ENCODE peak calls at places on chromosome 4, in six cellular contexts. One of them, this sample, is unnamed.

GRCh38 chr4:183163135-183163534 is 64.1 kb downstream of the WWC2 start:
- DNase-seq in right cardiac atrium: no peak
- DNase-seq in esophagus squamous epithelium: no peak
- DNase-seq in bronchial epithelial cell: no peak
- DNase-seq in skeletal muscle cell: no peak
- DNase-seq in keratinocyte: no peak
- DNase-seq in this sample: no peak

GRCh38 chr4:14178421-14178820 is 550.9 kb upstream of the BOD1L1 start:
- DNase-seq in right cardiac atrium: no peak
- DNase-seq in esophagus squamous epithelium: no peak
- DNase-seq in bronchial epithelial cell: peak
- DNase-seq in skeletal muscle cell: no peak
- DNase-seq in keratinocyte: no peak
- DNase-seq in this sample: peak

GRCh38 chr4:6771229-6771671 is 11.3 kb upstream of the KIAA0232 start:
- DNase-seq in right cardiac atrium: peak
- DNase-seq in esophagus squamous epithelium: no peak
- DNase-seq in bronchial epithelial cell: no peak
- DNase-seq in skeletal muscle cell: no peak
- DNase-seq in keratinocyte: no peak
- DNase-seq in this sample: peak

GRCh38 chr4:145544998-145545397 is 63.3 kb downstream of the SMAD1 start:
- DNase-seq in right cardiac atrium: no peak
- DNase-seq in esophagus squamous epithelium: no peak
- DNase-seq in bronchial epithelial cell: no peak
- DNase-seq in skeletal muscle cell: no peak
- DNase-seq in keratinocyte: no peak
- DNase-seq in this sample: no peak

GRCh38 chr4:107922486-107923473 is 8.6 kb upstream of the CYP2U1 start:
- DNase-seq in right cardiac atrium: no peak
- DNase-seq in esophagus squamous epithelium: no peak
- DNase-seq in bronchial epithelial cell: peak
- DNase-seq in skeletal muscle cell: no peak
- DNase-seq in keratinocyte: no peak
- DNase-seq in this sample: peak

GRCh38 chr4:104677122-104677521 is 182.4 kb upstream of the CXXC4 start:
- DNase-seq in right cardiac atrium: peak
- DNase-seq in esophagus squamous epithelium: no peak
- DNase-seq in bronchial epithelial cell: peak
- DNase-seq in skeletal muscle cell: no peak
- DNase-seq in keratinocyte: no peak
- DNase-seq in this sample: no peak

GRCh38 chr4:98482847-98483806 is 175.3 kb downstream of the TSPAN5 start:
- DNase-seq in right cardiac atrium: no peak
- DNase-seq in esophagus squamous epithelium: no peak
- DNase-seq in bronchial epithelial cell: peak
- DNase-seq in skeletal muscle cell: no peak
- DNase-seq in keratinocyte: peak
- DNase-seq in this sample: peak

GRCh38 chr4:169846396-169846795 is 88.7 kb upstream of the HPF1 start:
- DNase-seq in right cardiac atrium: no peak
- DNase-seq in esophagus squamous epithelium: no peak
- DNase-seq in bronchial epithelial cell: no peak
- DNase-seq in skeletal muscle cell: no peak
- DNase-seq in keratinocyte: no peak
- DNase-seq in this sample: no peak

GRCh38 chr4:78606530-78607095 is 55.0 kb downstream of the ANXA3 start:
- DNase-seq in right cardiac atrium: no peak
- DNase-seq in esophagus squamous epithelium: no peak
- DNase-seq in bronchial epithelial cell: no peak
- DNase-seq in skeletal muscle cell: no peak
- DNase-seq in keratinocyte: no peak
- DNase-seq in this sample: no peak

GRCh38 chr4:85938062-85938461 is 421.8 kb downstream of the MAPK10 start:
- DNase-seq in right cardiac atrium: no peak
- DNase-seq in esophagus squamous epithelium: no peak
- DNase-seq in bronchial epithelial cell: no peak
- DNase-seq in skeletal muscle cell: no peak
- DNase-seq in keratinocyte: no peak
- DNase-seq in this sample: no peak

DNA sequence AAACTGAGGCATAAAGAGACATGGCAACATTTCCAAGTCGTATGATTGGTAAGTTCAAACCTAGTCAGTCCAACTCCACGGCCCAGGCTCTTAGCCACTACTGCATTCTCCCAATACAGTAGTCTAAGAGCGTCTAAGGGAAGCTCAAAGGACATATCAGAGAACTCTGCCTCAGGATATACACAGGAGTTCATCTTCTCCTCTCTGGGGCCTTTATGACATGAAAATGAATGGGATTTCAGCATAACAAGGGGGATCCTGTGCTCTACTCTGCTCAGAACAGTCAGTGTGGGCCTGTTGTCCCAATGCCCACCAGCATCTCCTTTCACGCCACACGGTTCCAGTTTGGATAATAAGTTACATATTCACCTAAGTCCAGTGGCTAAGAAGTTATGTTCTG is 4.2 kb downstream of the GASK1B start:
- DNase-seq in right cardiac atrium: no peak
- DNase-seq in esophagus squamous epithelium: no peak
- DNase-seq in bronchial epithelial cell: no peak
- DNase-seq in skeletal muscle cell: no peak
- DNase-seq in keratinocyte: no peak
- DNase-seq in this sample: peak
- H3K4me3 ChIP-seq in right cardiac atrium: peak
- H3K4me3 ChIP-seq in esophagus squamous epithelium: peak
- H3K4me3 ChIP-seq in bronchial epithelial cell: no peak
- H3K4me3 ChIP-seq in skeletal muscle cell: peak
- H3K4me3 ChIP-seq in keratinocyte: no peak
- H3K4me3 ChIP-seq in this sample: peak

GRCh38 chr4:122300776-122301175 is 78.0 kb upstream of the ADAD1 start:
- DNase-seq in right cardiac atrium: no peak
- DNase-seq in esophagus squamous epithelium: no peak
- DNase-seq in bronchial epithelial cell: no peak
- DNase-seq in skeletal muscle cell: no peak
- DNase-seq in keratinocyte: no peak
- DNase-seq in this sample: no peak
- H3K4me3 ChIP-seq in right cardiac atrium: no peak
- H3K4me3 ChIP-seq in esophagus squamous epithelium: no peak
- H3K4me3 ChIP-seq in bronchial epithelial cell: no peak
- H3K4me3 ChIP-seq in skeletal muscle cell: no peak
- H3K4me3 ChIP-seq in keratinocyte: no peak
- H3K4me3 ChIP-seq in this sample: no peak

GRCh38 chr4:1349359-1350168 is 2.6 kb downstream of the UVSSA start:
- DNase-seq in right cardiac atrium: peak
- DNase-seq in esophagus squamous epithelium: no peak
- DNase-seq in bronchial epithelial cell: no peak
- DNase-seq in skeletal muscle cell: no peak
- DNase-seq in keratinocyte: no peak
- DNase-seq in this sample: no peak
- H3K4me3 ChIP-seq in right cardiac atrium: no peak
- H3K4me3 ChIP-seq in esophagus squamous epithelium: no peak
- H3K4me3 ChIP-seq in bronchial epithelial cell: no peak
- H3K4me3 ChIP-seq in skeletal muscle cell: no peak
- H3K4me3 ChIP-seq in keratinocyte: no peak
- H3K4me3 ChIP-seq in this sample: no peak

GRCh38 chr4:39978378-39978775 is 666 bp upstream of the PDS5A start:
- DNase-seq in right cardiac atrium: no peak
- DNase-seq in esophagus squamous epithelium: no peak
- DNase-seq in bronchial epithelial cell: no peak
- DNase-seq in skeletal muscle cell: no peak
- DNase-seq in keratinocyte: no peak
- DNase-seq in this sample: no peak

GRCh38 chr4:39975488-39976089 is 2.1 kb downstream of the PDS5A start:
- DNase-seq in right cardiac atrium: no peak
- DNase-seq in esophagus squamous epithelium: no peak
- DNase-seq in bronchial epithelial cell: no peak
- DNase-seq in skeletal muscle cell: peak
- DNase-seq in keratinocyte: no peak
- DNase-seq in this sample: peak

GRCh38 chr4:39976141-39976944 is 1.4 kb downstream of the PDS5A start:
- DNase-seq in right cardiac atrium: peak
- DNase-seq in esophagus squamous epithelium: no peak
- DNase-seq in bronchial epithelial cell: peak
- DNase-seq in skeletal muscle cell: peak
- DNase-seq in keratinocyte: no peak
- DNase-seq in this sample: peak

GRCh38 chr4:39977489-39978377 is at the start of gene PDS5A:
- DNase-seq in right cardiac atrium: peak
- DNase-seq in esophagus squamous epithelium: peak
- DNase-seq in bronchial epithelial cell: peak
- DNase-seq in skeletal muscle cell: peak
- DNase-seq in keratinocyte: no peak
- DNase-seq in this sample: peak

DNA sequence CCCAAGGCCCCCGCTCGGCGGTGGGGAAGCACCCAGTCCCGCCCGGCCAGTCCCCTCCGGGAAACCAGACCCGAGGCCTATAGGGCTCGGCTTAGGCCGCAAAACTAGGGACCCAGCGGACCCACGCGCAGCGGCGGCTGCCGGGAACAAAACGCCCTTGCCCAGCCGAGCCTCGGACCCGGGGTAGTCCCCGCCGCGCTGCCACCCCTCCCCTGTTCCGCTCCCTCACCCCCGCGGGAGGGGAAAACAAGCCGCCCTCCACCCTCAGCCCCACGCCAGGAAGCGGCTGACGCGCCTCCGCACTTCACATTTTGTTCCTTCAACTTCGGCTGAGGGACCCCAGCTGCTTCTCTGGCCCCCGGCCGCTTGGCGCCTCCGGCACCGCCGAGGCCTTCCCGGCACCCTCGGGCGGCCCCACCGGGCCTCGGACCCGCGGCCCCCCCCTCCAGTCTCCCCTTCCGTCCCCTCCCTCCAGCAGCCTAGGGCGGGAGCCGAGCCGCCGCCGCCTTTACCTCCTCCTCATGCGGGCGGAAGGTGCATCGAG is 694 bp downstream of the PDS5A start:
- DNase-seq in right cardiac atrium: peak
- DNase-seq in esophagus squamous epithelium: no peak
- DNase-seq in bronchial epithelial cell: no peak
- DNase-seq in skeletal muscle cell: no peak
- DNase-seq in keratinocyte: no peak
- DNase-seq in this sample: peak
- H3K4me3 ChIP-seq in right cardiac atrium: peak
- H3K4me3 ChIP-seq in esophagus squamous epithelium: peak
- H3K4me3 ChIP-seq in bronchial epithelial cell: peak
- H3K4me3 ChIP-seq in skeletal muscle cell: peak
- H3K4me3 ChIP-seq in keratinocyte: peak
- H3K4me3 ChIP-seq in this sample: peak

DNA sequence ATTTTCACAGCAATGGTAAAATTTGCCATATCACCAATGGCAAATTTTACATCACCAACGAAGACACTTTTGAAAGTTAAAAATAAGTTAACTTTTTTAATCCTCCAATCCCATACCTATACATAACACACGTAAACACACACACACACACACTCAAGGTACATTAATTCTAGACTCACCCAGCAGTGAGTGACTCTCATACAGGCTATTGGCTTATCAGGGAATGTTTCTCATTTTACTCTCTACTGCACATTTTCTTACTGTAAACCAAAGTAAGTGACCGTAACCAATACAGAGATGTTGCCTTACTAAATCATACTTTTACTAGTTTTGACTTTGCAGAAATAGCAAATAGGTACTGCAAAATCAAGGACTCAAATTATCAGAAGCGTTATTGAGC is 2.3 kb downstream of the VEGFC start:
- DNase-seq in right cardiac atrium: no peak
- DNase-seq in esophagus squamous epithelium: no peak
- DNase-seq in bronchial epithelial cell: peak
- DNase-seq in skeletal muscle cell: no peak
- DNase-seq in keratinocyte: no peak
- DNase-seq in this sample: no peak
- H3K4me3 ChIP-seq in right cardiac atrium: peak
- H3K4me3 ChIP-seq in esophagus squamous epithelium: peak
- H3K4me3 ChIP-seq in bronchial epithelial cell: no peak
- H3K4me3 ChIP-seq in skeletal muscle cell: peak
- H3K4me3 ChIP-seq in keratinocyte: peak
- H3K4me3 ChIP-seq in this sample: peak

DNA sequence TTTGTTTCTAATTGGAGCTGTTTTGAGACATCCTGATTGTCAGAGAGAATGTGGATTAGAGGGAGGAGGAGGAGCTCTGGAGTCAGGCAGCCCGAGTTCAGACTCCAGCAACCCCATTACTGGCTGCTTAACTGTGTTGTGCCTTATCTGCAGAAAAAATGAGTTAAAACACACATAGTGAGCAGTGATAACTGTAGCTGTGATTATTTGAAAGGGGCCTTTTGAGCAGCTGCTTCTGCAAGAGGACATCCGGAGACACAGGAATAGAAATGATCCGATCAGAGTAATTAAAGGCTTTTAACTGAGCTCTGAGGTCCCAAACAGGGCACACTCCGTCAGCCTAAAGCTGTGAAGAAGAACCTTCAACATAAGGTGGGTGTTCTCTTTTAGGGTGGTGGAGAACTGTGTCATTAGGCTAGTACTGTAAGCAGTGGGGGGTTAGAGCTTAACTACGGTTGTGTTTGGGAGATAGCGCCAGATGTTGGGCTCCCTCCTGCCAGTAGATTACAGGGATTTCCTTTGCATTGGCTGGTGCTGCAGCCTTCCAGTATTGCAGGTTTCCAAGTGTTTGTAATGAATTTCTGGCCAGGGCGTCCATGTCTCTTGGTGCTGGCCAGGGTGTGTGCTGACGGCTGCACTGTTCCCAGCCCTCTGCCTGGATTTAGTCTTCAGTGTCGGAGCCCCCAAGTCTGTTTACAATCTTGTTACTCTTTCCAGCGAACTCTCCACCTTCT is 24.3 kb downstream of the ADD1 start:
- DNase-seq in right cardiac atrium: peak
- DNase-seq in esophagus squamous epithelium: no peak
- DNase-seq in bronchial epithelial cell: no peak
- DNase-seq in skeletal muscle cell: no peak
- DNase-seq in keratinocyte: no peak
- DNase-seq in this sample: no peak
- H3K4me3 ChIP-seq in right cardiac atrium: peak
- H3K4me3 ChIP-seq in esophagus squamous epithelium: peak
- H3K4me3 ChIP-seq in bronchial epithelial cell: no peak
- H3K4me3 ChIP-seq in skeletal muscle cell: peak
- H3K4me3 ChIP-seq in keratinocyte: no peak
- H3K4me3 ChIP-seq in this sample: no peak

This sample was measured in mammary epithelial cell.